ENCODE peak calls at places on chromosome 3, in five cellular contexts. F is SK-N-SH, P is K562, T is HepG2, D is GM12878. L is an unnamed sample.

GRCh38 chr3:106092792-106093191 is 224.0 kb upstream of the CBLB start:
- DNase-seq in F (no peak), P (no peak), T (no peak), D (no peak), L (no peak)

GRCh38 chr3:161263057-161263456 is 41.9 kb downstream of the NMD3 start:
- DNase-seq in F (no peak), P (no peak), T (no peak), D (no peak), L (no peak)

GRCh38 chr3:4524423-4524769 is 31.2 kb downstream of the ITPR1 start:
- DNase-seq in F (peak; percentile 50), P (no peak), T (peak; percentile 20), D (no peak), L (no peak)

GRCh38 chr3:139941580-139941979 is 6.6 kb downstream of the CLSTN2 start:
- DNase-seq in F (no peak), P (no peak), T (no peak), D (no peak), L (no peak)

GRCh38 chr3:33377931-33378330 is 62.3 kb downstream of the UBP1 start:
- DNase-seq in F (no peak), P (no peak), T (no peak), D (no peak), L (no peak)

GRCh38 chr3:43001094-43001553 is 22.0 kb downstream of the GASK1A start:
- DNase-seq in F (no peak), P (no peak), T (peak; percentile 77), D (no peak), L (no peak)

GRCh38 chr3:176987901-176988300 is 209.4 kb downstream of the TBL1XR1 start:
- DNase-seq in F (no peak), P (no peak), T (no peak), D (no peak), L (no peak)

GRCh38 chr3:192890348-192891335 is 27.0 kb downstream of the MB21D2 start:
- DNase-seq in F (no peak), P (no peak), T (no peak), D (no peak), L (no peak)

GRCh38 chr3:40387001-40387894 is at the start of gene ENTPD3:
- DNase-seq in F (peak; percentile 46), P (peak; percentile 90), T (no peak), D (no peak), L (no peak)

GRCh38 chr3:46987485-46988401 is 8.3 kb downstream of the NBEAL2 start:
- DNase-seq in F (no peak), P (peak; percentile 97), T (no peak), D (peak; percentile 63), L (peak; percentile 30)

GRCh38 chr3:186566772-186567071 is 417 bp downstream of the TBCCD1 start:
- DNase-seq in F (no peak), P (no peak), T (no peak), D (no peak), L (no peak)

GRCh38 chr3:33231755-33232465 is 13.3 kb upstream of the SUSD5 start:
- DNase-seq in F (no peak), P (no peak), T (no peak), D (no peak), L (no peak)

GRCh38 chr3:117455782-117456181 is 746.2 kb downstream of the TUSC7 start:
- DNase-seq in F (no peak), P (no peak), T (no peak), D (no peak), L (no peak)

GRCh38 chr3:117454236-117454635 is 744.7 kb downstream of the TUSC7 start:
- DNase-seq in F (no peak), P (no peak), T (no peak), D (no peak), L (peak; percentile 4)

DNA sequence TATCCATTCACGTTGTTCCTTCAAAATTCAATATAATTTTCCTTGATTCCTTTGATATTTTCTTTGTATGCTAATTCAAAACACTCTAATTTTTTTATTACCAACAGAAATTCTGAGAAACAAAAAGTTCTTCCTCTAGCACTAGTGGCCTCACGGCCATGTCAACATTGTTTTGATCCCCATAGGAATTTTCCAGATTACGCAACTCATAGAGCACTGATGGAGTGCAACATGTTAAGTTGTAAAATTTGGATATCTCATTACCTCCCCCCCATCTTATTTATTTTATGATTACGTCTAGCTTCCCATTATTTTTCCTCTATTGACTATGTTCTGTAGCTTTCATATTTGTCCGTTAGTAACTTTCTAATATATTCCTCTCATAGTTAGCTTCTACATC is 745.3 kb downstream of the TUSC7 start:
- DNase-seq in F (no peak), P (no peak), T (no peak), D (no peak), L (no peak)
- TF ChIP-seq SMC3 in F (no peak), P (no peak), T (no peak), D (no peak), L (no peak)

GRCh38 chr3:188082040-188082439 is 71.9 kb upstream of the LPP start:
- DNase-seq in F (no peak), P (no peak), T (no peak), D (no peak), L (no peak)

GRCh38 chr3:188071636-188072035 is 82.3 kb upstream of the LPP start:
- DNase-seq in F (no peak), P (no peak), T (no peak), D (no peak), L (no peak)

GRCh38 chr3:188080091-188080490 is 73.9 kb upstream of the LPP start:
- DNase-seq in F (no peak), P (no peak), T (no peak), D (no peak), L (no peak)

GRCh38 chr3:188076176-188076575 is 77.8 kb upstream of the LPP start:
- DNase-seq in F (no peak), P (no peak), T (no peak), D (no peak), L (no peak)

DNA sequence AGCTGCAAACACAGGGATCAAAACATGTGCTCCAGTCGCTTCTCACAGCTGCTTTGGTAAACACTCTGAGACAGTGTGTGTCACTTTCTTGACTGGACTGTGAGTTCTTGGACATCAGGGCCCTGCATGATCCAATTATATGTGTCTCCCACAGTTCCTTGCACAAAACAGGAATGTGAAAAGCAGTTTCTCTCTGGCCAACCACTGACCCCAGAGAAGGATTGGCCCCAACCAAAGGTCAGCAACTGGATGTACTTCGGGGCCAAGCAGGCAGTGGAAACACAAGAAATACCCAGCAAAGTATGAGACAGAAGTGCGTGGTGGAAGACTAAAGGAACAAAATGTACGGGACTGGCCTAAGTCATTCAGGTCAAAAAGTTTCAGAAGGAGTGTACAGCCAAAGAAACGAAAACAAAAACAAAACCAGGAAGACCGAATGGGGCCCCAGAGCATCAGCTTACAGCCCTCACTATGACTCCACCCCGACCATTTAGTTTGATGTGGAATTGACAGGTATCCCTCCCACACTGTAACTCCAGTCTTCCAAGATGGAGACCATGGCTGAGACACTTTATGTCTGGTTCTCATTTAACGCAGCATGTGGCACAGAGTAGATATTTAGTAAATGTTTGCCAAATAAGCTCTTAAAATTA is 76.7 kb upstream of the LPP start:
- DNase-seq in F (no peak), P (no peak), T (no peak), D (no peak), L (no peak)
- TF ChIP-seq EP300 in F (no peak), P (no peak), T (no peak), D (no peak), L (no peak)

DNA sequence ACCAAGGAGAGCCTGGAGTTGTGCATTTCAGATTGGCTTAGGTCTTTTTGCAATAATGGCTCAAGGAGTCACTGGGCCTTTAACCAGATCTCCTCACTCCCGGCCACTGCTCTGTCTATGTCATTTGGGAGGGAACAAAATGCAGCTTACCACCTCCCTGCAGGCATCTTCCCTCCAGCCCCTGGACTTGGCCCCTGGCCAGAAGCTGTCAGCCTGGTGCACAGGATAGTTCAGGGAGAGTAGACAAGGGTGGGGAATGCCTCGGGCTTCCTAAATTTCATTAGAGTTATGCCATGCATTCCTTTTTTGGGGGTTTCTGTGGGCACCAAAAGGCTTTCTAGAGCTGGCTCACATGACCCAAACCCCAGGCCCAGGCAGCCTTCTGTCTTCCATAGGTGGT is 70.2 kb upstream of the HRH1 start:
- DNase-seq in F (peak; percentile 59), P (no peak), T (no peak), D (no peak), L (no peak)
- TF ChIP-seq SMC3 in F (no peak), P (no peak), T (no peak), D (no peak), L (no peak)

GRCh38 chr3:79769234-79769633 is 1.4 kb upstream of the ROBO1 start:
- DNase-seq in F (no peak), P (no peak), T (no peak), D (no peak), L (no peak)
- TF ChIP-seq EP300 in F (no peak), P (no peak), T (no peak), D (no peak), L (no peak)